ENCODE peak calls at places on chromosome 1, in ten cellular contexts. M, T, F, P, B, D, W, Y, S and N are unnamed samples.

GRCh38 chr1:204348722-204349121 is 11.0 kb downstream of the PLEKHA6 start:
- DNase-seq in Y (no peak), W (peak; percentile 60), P (no peak), D (no peak), F (no peak), S (no peak), M (peak; percentile 57), B (no peak), T (peak; percentile 71), N (peak; percentile 82)

GRCh38 chr1:7845761-7846160 is 7.1 kb downstream of the UTS2 start:
- DNase-seq in M (peak; percentile 18), B (no peak), S (no peak), D (no peak), P (no peak), W (no peak), Y (no peak), T (no peak), F (no peak), N (no peak)

GRCh38 chr1:210072891-210073509 is 135.0 kb downstream of the SYT14 start:
- DNase-seq in Y (no peak), T (no peak), S (no peak), M (no peak), P (no peak), B (no peak), D (no peak), F (no peak), W (no peak), N (no peak)

GRCh38 chr1:19384113-19384512 is 72.0 kb downstream of the SLC66A1 start:
- DNase-seq in T (no peak), M (peak; percentile 41), F (no peak), W (no peak), Y (no peak), P (no peak), B (no peak), D (no peak), S (no peak), N (no peak)

GRCh38 chr1:69246109-69246508 is 321.6 kb upstream of the LRRC7 start:
- DNase-seq in S (no peak), T (no peak), P (no peak), W (peak; percentile 49), B (no peak), M (no peak), Y (no peak), D (no peak), F (no peak), N (no peak)

GRCh38 chr1:23837905-23838304 is 12.7 kb upstream of the HMGCL start:
- DNase-seq in P (no peak), B (no peak), D (no peak), F (no peak), W (no peak), S (no peak), T (no peak), Y (no peak), M (no peak), N (no peak)

GRCh38 chr1:197463142-197463541 is 195.1 kb downstream of the CRB1 start:
- DNase-seq in P (no peak), W (no peak), F (no peak), D (peak; percentile 61), T (no peak), S (no peak), Y (no peak), M (no peak), B (no peak), N (no peak)

GRCh38 chr1:86370627-86371026 is 25.5 kb downstream of the ODF2L start:
- DNase-seq in F (no peak), D (no peak), B (no peak), W (no peak), T (no peak), S (no peak), Y (no peak), P (no peak), M (no peak), N (no peak)